ENCODE peak calls at places on chromosomes 3 and 15, in eight cellular contexts. P is H1, J is heart right ventricle, Z is psoas muscle, W is cardiac muscle cell, Q is adrenal gland, T is heart left ventricle, K is fibroblast of lung. V is an unnamed sample. For H3K27me3, the result is how much of the 10 kb centered on the place peaks cover.

GRCh38 chr3:183015185-183015584 is 34.8 kb upstream of the DCUN1D1 start:
- DNase-seq in K (no peak), W (no peak), T (no peak), P (no peak), Z (no peak), J (no peak), Q (no peak), V (no peak)

GRCh38 chr3:193269343-193269742 is 28.3 kb downstream of the PLAAT1 start:
- DNase-seq in W (no peak), Z (no peak), K (no peak), J (no peak), T (no peak), Q (no peak), P (no peak), V (no peak)

GRCh38 chr3:38634133-38634532 is 15.4 kb downstream of the SCN5A start:
- DNase-seq in J (no peak), P (no peak), K (no peak), Q (no peak), W (peak), Z (peak), T (no peak), V (no peak)

GRCh38 chr15:89672221-89673161 is 6.7 kb downstream of the PLIN1 start:
- DNase-seq in J (no peak), Z (no peak), K (peak), Q (no peak), W (peak), P (no peak), T (no peak), V (no peak)

GRCh38 chr3:159766563-159767185 is 222.0 kb upstream of the IL12A start:
- DNase-seq in K (peak), P (no peak), Z (no peak), T (peak), J (no peak), W (peak), Q (no peak), V (peak)

GRCh38 chr3:141863497-141863896 is 12.9 kb upstream of the ATP1B3 start:
- DNase-seq in J (no peak), K (no peak), W (peak), Q (no peak), P (no peak), T (no peak), Z (no peak), V (no peak)

GRCh38 chr3:136818191-136818850 is 605 bp upstream of the SLC35G2 start:
- DNase-seq in T (peak), P (peak), K (peak), W (peak), J (peak), Q (peak), Z (peak), V (peak)

GRCh38 chr3:60580826-60581225 is 670.4 kb downstream of the FHIT start:
- DNase-seq in J (no peak), P (no peak), K (no peak), Q (no peak), W (no peak), Z (no peak), T (no peak), V (no peak)

GRCh38 chr15:35757790-35758189 is 211.8 kb upstream of the DPH6 start:
- DNase-seq in Q (no peak), T (no peak), Z (no peak), W (no peak), P (no peak), J (no peak), K (no peak), V (no peak)

GRCh38 chr15:38196116-38196515 is 56.5 kb upstream of the SPRED1 start:
- DNase-seq in J (no peak), T (no peak), K (no peak), Q (no peak), W (no peak), Z (no peak), P (no peak), V (no peak)

GRCh38 chr3:46759239-46760152 is 41.8 kb upstream of the PRSS50 start:
- DNase-seq in Q (no peak), P (no peak), W (no peak), K (no peak), Z (no peak), J (no peak), T (no peak), V (no peak)

GRCh38 chr15:89998141-89998661 is 2.9 kb upstream of the ZNF710 start:
- DNase-seq in Z (no peak), W (peak), K (peak), T (no peak), P (no peak), J (no peak), Q (no peak), V (peak)

GRCh38 chr15:73052679-73053397 is 575 bp downstream of the NEO1 start:
- DNase-seq in Z (peak), K (peak), P (peak), Q (peak), J (peak), T (peak), W (peak), V (peak)

GRCh38 chr3:87270908-87271727 is 5.3 kb downstream of the POU1F1 start:
- DNase-seq in Z (no peak), J (no peak), W (peak), K (no peak), P (no peak), T (no peak), Q (no peak), V (peak)

GRCh38 chr15:33086500-33087141 is 107.9 kb downstream of the FMN1 start:
- DNase-seq in T (no peak), Z (no peak), J (no peak), Q (no peak), K (peak), P (no peak), W (peak), V (peak)

GRCh38 chr3:6416049-6416661 is 444.8 kb upstream of the GRM7 start:
- DNase-seq in W (no peak), J (no peak), Q (no peak), K (no peak), P (no peak), T (no peak), Z (no peak), V (no peak)

GRCh38 chr15:47620960-47621681 is 96.2 kb upstream of the SEMA6D start:
- DNase-seq in Z (no peak), K (no peak), T (no peak), P (no peak), J (no peak), W (no peak), Q (no peak), V (peak)

GRCh38 chr3:108705045-108705444 is 52.2 kb downstream of the RETNLB start:
- DNase-seq in K (no peak), W (no peak), Z (no peak), Q (no peak), T (no peak), P (no peak), J (no peak), V (no peak)

GRCh38 chr3:52534281-52535183 is 875 bp upstream of the NT5DC2 start:
- DNase-seq in K (peak), T (peak), P (no peak), Q (peak), J (peak), Z (no peak), W (peak), V (peak)

GRCh38 chr3:52532517-52532837 is 1.2 kb downstream of the NT5DC2 start:
- DNase-seq in K (peak), Z (no peak), W (peak), T (peak), P (no peak), Q (peak), J (no peak), V (peak)

GRCh38 chr3:52531636-52532516 is 1.8 kb downstream of the NT5DC2 start:
- DNase-seq in P (no peak), T (peak), Z (no peak), W (no peak), Q (peak), K (no peak), J (peak), V (no peak)

GRCh38 chr3:52533623-52534280 is at the start of gene NT5DC2:
- DNase-seq in Q (peak), T (peak), K (peak), W (peak), Z (peak), P (peak), J (peak), V (no peak)

GRCh38 chr3:52532838-52533622 is 627 bp downstream of the NT5DC2 start:
- DNase-seq in T (peak), Q (peak), W (peak), J (peak), P (peak), Z (no peak), K (peak), V (no peak)
- H3K4me3 ChIP-seq in T (peak), Q (no peak), W (peak), J (peak), P (peak), Z (peak), K (peak), V (peak)

GRCh38 chr3:9622438-9622837 is 26.9 kb upstream of the MTMR14 start:
- DNase-seq in P (no peak), K (no peak), Q (no peak), T (no peak), W (no peak), J (no peak), Z (no peak), V (no peak)
- H3K27me3 ChIP-seq in P (under half), K (under half), Q (under half), T (under half), W (under half), J (under half), Z (under half), V (under half)

DNA sequence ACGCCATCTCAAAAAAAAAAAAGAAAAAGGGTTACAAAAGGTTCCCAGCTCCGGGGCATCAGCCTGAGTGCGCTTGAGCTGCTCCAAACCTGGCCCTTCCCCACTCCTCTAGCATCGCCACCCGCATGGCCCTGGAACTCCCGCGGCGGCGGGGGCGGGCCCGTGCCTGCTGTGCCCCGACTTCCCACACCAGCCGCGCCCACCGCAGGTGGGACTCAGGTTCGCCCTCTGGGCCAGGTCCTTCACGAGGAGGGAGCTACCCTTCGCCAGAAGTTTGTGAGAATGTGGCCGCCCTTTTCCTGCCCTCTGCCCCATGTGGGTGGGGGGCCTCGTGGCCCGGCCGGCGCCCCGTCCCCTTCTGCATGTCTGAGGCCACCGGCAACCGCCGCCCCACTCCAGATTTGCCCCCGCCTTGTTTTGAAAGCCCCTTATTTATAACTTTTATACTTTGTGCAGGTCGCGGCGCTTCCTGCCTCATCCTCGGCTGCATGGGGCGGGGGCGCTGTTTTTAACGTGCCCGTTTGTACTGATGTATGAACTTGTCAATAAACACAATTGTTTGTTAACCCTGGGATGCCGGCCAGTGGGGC is 507 bp upstream of the JMJD7 start:
- DNase-seq in Q (peak), W (no peak), Z (no peak), J (no peak), T (no peak), P (peak), K (no peak), V (peak)
- TF ChIP-seq CTCF in Q (no peak), W (no peak), Z (no peak), J (no peak), T (no peak), P (no peak), K (no peak), V (no peak)

DNA sequence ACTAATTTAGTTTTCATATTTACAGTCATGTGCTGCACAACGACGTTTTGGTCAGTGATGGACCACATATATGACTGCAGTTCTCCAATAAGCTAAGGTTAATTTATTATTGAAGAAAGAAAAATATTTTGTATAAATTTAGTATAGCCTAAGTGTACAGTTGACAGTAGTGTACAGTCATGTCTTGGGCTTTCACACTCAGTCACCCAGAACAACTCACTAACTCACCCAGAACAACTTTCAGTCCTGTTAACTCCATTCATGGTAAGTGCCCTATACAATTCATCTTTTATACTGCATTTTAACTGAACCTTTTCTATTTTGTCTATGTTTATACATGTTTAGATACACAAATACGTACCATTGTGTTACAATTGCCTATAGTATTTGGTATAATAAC is 3.8 kb upstream of the GABRR3 start:
- DNase-seq in J (no peak), T (no peak), P (no peak), K (no peak), W (no peak), Q (no peak), Z (no peak), V (no peak)
- H3K4me3 ChIP-seq in J (no peak), T (no peak), P (no peak), K (peak), W (no peak), Q (no peak), Z (no peak), V (no peak)

GRCh38 chr3:128532007-128532983 is 39.3 kb upstream of the GATA2 start:
- DNase-seq in K (no peak), P (no peak), W (no peak), T (no peak), J (no peak), Z (no peak), Q (no peak), V (no peak)
- H3K27me3 ChIP-seq in K (under half), P (under half), W (under half), T (under half), J (under half), Z (under half), Q (under half), V (under half)

GRCh38 chr3:31051226-31051625 is 156.8 kb upstream of the GADL1 start:
- DNase-seq in T (no peak), W (no peak), J (no peak), Q (no peak), P (no peak), Z (no peak), K (no peak), V (peak)

GRCh38 chr3:31043184-31043819 is 148.8 kb upstream of the GADL1 start:
- DNase-seq in T (no peak), Z (no peak), P (no peak), K (peak), W (peak), Q (no peak), J (no peak), V (peak)

GRCh38 chr3:31050296-31050695 is 155.8 kb upstream of the GADL1 start:
- DNase-seq in J (no peak), K (no peak), T (no peak), Z (no peak), P (no peak), Q (no peak), W (no peak), V (no peak)

GRCh38 chr3:31048143-31048542 is 153.7 kb upstream of the GADL1 start:
- DNase-seq in Q (no peak), W (no peak), P (no peak), T (no peak), J (no peak), K (no peak), Z (no peak), V (peak)

DNA sequence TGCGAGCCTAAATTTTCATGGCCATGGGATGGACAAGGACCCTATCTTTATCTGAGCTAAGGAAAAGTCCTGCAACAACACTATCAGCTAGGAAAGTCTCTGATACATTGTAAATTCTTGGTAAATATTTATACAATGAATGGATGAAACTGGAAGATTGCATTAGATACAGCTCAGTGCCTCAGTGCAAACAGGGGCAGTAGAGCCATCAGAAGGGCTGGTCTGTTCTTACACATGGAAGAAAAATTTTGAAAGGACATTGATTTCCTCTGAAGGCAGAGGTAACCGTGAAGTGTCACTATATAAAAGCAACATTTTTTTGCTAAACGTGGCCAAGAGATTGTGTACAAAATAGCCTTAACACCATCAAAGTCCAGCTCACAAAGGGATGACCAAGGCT is 153.2 kb upstream of the GADL1 start:
- DNase-seq in W (no peak), Z (no peak), T (no peak), Q (no peak), J (no peak), P (no peak), K (no peak), V (no peak)
- TF ChIP-seq CTCF in W (no peak), Z (no peak), T (no peak), Q (no peak), J (no peak), P (no peak), K (no peak), V (no peak)

V was measured in bronchial epithelial cell.